ENCODE peak calls at places on chromosomes 16 and 17, in five cellular contexts. O is ascending aorta, D is adrenal gland, E is brain microvascular endothelial cell, Y is pancreas. K is an unnamed sample.

GRCh38 chr17:74389094-74389753 is 21.9 kb downstream of the GPR142 start:
- DNase-seq in E (no peak), O (no peak), D (no peak), Y (no peak), K (no peak)

GRCh38 chr16:65083181-65083845 is 38.5 kb downstream of the CDH11 start:
- DNase-seq in Y (no peak), E (no peak), O (no peak), D (no peak), K (peak; percentile 79)

GRCh38 chr17:61926831-61927210 is 961 bp downstream of the INTS2 start:
- DNase-seq in D (no peak), E (no peak), O (no peak), Y (no peak), K (no peak)

GRCh38 chr16:35239561-35239960 is 1780.1 kb downstream of the TP53TG3F start:
- DNase-seq in O (no peak), D (no peak), Y (no peak), E (no peak), K (no peak)

GRCh38 chr16:30184430-30185140 is 1.2 kb downstream of the CORO1A start:
- DNase-seq in E (no peak), Y (peak; percentile 14), O (no peak), D (peak; percentile 38), K (no peak)

GRCh38 chr16:83813818-83814653 is 6.3 kb downstream of the HSBP1 start:
- DNase-seq in E (peak; percentile 51), Y (peak; percentile 66), D (no peak), O (no peak), K (peak; percentile 43)

GRCh38 chr17:57892820-57893595 is 43.2 kb upstream of the MRPS23 start:
- DNase-seq in E (peak; percentile 96), Y (peak; percentile 93), O (peak; percentile 90), D (peak; percentile 91), K (peak; percentile 81)

GRCh38 chr17:41141361-41141760 is 1.0 kb upstream of the KRTAP4-6 start:
- DNase-seq in E (no peak), Y (no peak), O (no peak), D (no peak), K (no peak)

GRCh38 chr17:992933-993332 is 4.0 kb upstream of the TIMM22 start:
- DNase-seq in O (no peak), Y (no peak), E (no peak), D (no peak), K (no peak)

GRCh38 chr17:78977992-78978973 is 1.4 kb downstream of the LGALS3BP start:
- DNase-seq in O (no peak), Y (no peak), D (no peak), E (no peak), K (no peak)

GRCh38 chr16:81544261-81544660 is 99.7 kb downstream of the CMIP start:
- DNase-seq in E (no peak), D (no peak), O (no peak), Y (no peak), K (no peak)

GRCh38 chr16:27219161-27219560 is 15.8 kb downstream of the KDM8 start:
- DNase-seq in O (no peak), D (no peak), Y (no peak), E (no peak), K (no peak)

DNA sequence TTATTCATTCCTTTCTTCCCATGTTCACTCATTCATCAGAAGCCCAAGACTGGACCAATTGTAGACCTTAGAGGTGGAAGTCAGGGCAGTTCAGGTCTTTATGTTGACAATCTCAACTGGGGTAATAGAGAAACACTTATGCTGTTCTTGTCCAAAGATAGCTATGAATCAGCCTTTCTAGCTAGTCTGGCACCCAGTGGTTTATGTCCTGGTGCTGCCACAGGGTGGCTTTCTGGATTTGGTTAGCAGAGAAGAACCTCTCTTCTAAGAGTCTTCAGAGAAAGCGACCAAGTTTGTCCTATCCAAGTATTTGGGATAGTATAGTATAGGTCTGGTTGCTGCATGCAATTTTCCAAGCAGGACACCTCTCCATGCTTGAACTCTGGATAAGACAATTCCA is 83.3 kb downstream of the NOG start:
- DNase-seq in O (no peak), E (no peak), D (no peak), Y (no peak), K (no peak)
- TF ChIP-seq CTCF in O (no peak), E (peak; percentile 32), D (no peak), Y (no peak), K (peak; percentile 27)

GRCh38 chr16:68093816-68094613 is 8.8 kb downstream of the NFATC3 start:
- DNase-seq in D (no peak), E (no peak), Y (no peak), O (no peak), K (no peak)
- TF ChIP-seq CTCF in D (peak; percentile 53), E (peak; percentile 65), Y (peak; percentile 4), O (peak; percentile 49), K (peak; percentile 70)

GRCh38 chr16:8907096-8907495 is 24.9 kb downstream of the LITAFD start:
- DNase-seq in O (no peak), E (no peak), D (no peak), Y (no peak), K (no peak)

GRCh38 chr16:8904018-8904430 is 21.9 kb downstream of the LITAFD start:
- DNase-seq in D (no peak), Y (no peak), E (no peak), O (no peak), K (no peak)

GRCh38 chr16:8905795-8906591 is 23.8 kb downstream of the LITAFD start:
- DNase-seq in Y (no peak), D (no peak), E (no peak), O (no peak), K (no peak)

GRCh38 chr16:8903004-8903403 is 20.9 kb downstream of the LITAFD start:
- DNase-seq in O (no peak), E (no peak), D (no peak), Y (no peak), K (no peak)

GRCh38 chr16:8905168-8905762 is 23.1 kb downstream of the LITAFD start:
- DNase-seq in E (peak; percentile 41), O (no peak), D (no peak), Y (no peak), K (no peak)
- TF ChIP-seq CTCF in E (peak; percentile 69), O (peak; percentile 24), D (peak; percentile 26), Y (peak; percentile 13), K (peak; percentile 61)

DNA sequence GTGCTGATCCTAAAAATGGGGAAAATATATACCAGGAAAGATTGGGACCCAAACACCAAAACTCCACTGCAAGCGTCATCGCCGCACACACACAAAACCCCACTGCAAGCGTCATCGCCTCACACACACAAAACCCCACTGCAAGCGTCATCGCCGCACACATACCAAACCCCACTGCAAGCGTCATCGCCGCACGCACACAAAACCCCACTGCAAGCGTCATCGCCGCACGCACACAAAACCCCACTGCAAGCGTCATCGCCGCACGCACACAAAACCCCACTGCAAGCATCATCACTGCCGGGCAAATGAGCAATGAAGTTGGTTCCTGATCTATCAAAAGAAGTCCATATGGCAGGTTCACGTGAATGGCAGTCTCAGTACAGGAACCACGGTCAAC is 144.4 kb downstream of the SLC39A11 start:
- DNase-seq in Y (no peak), O (no peak), D (no peak), E (no peak), K (no peak)
- TF ChIP-seq CTCF in Y (no peak), O (no peak), D (no peak), E (no peak), K (no peak)

GRCh38 chr16:85326794-85327181 is 214.5 kb upstream of the CIBAR2 start:
- DNase-seq in O (no peak), E (no peak), D (no peak), Y (no peak), K (no peak)

GRCh38 chr16:85326113-85326793 is 214.0 kb upstream of the CIBAR2 start:
- DNase-seq in D (no peak), O (no peak), E (no peak), Y (no peak), K (no peak)

GRCh38 chr16:85329059-85329812 is 217.0 kb upstream of the CIBAR2 start:
- DNase-seq in D (no peak), O (no peak), E (peak; percentile 54), Y (no peak), K (no peak)

GRCh38 chr16:85328665-85329058 is 216.4 kb upstream of the CIBAR2 start:
- DNase-seq in D (no peak), Y (no peak), E (no peak), O (no peak), K (no peak)

GRCh38 chr16:85327731-85328664 is 215.7 kb upstream of the CIBAR2 start:
- DNase-seq in Y (no peak), D (no peak), E (peak; percentile 74), O (no peak), K (no peak)
- TF ChIP-seq CTCF in Y (no peak), D (no peak), E (no peak), O (no peak), K (no peak)